ENCODE peak calls at places on chromosome 19, in eight cellular contexts. X is mesothelial cell of epicardium, T is fibroblast of mammary gland, K is WTC11, E is heart right ventricle, V is GM10248, J is tibial artery, Q is neural crest cell. R is an unnamed sample.

GRCh38 chr19:843180-843835 is 2.5 kb downstream of the PRTN3 start:
- DNase-seq in V (no peak), E (no peak), K (peak; percentile 62), J (no peak), T (no peak), Q (no peak), X (no peak), R (no peak)

GRCh38 chr19:31397308-31397707 is 48.1 kb upstream of the TSHZ3 start:
- DNase-seq in X (no peak), E (no peak), K (no peak), V (no peak), T (no peak), J (no peak), Q (no peak), R (no peak)

GRCh38 chr19:32879741-32880140 is 10.2 kb upstream of the SLC7A9 start:
- DNase-seq in K (no peak), E (no peak), J (no peak), V (no peak), X (no peak), Q (no peak), T (no peak), R (no peak)

GRCh38 chr19:52667972-52668371 is 29.8 kb upstream of the ZNF83 start:
- DNase-seq in T (no peak), X (no peak), E (no peak), Q (no peak), K (no peak), V (no peak), J (no peak), R (no peak)

GRCh38 chr19:6500837-6501739 is 1.0 kb downstream of the TUBB4A start:
- DNase-seq in J (no peak), K (no peak), T (no peak), E (no peak), X (no peak), Q (no peak), V (no peak), R (no peak)

GRCh38 chr19:3112375-3113099 is 18.4 kb downstream of the GNA11 start:
- DNase-seq in Q (no peak), K (no peak), V (no peak), T (no peak), E (no peak), J (no peak), X (no peak), R (no peak)

GRCh38 chr19:48616041-48616436 is 1.2 kb upstream of the FAM83E start:
- DNase-seq in V (no peak), T (no peak), X (no peak), Q (no peak), E (no peak), K (no peak), J (no peak), R (no peak)

GRCh38 chr19:49590971-49591730 is at the start of gene PRR12:
- DNase-seq in K (peak; percentile 52), V (peak; percentile 84), Q (peak; percentile 50), J (peak; percentile 35), T (peak; percentile 65), X (peak; percentile 55), E (peak; percentile 65), R (peak; percentile 53)

DNA sequence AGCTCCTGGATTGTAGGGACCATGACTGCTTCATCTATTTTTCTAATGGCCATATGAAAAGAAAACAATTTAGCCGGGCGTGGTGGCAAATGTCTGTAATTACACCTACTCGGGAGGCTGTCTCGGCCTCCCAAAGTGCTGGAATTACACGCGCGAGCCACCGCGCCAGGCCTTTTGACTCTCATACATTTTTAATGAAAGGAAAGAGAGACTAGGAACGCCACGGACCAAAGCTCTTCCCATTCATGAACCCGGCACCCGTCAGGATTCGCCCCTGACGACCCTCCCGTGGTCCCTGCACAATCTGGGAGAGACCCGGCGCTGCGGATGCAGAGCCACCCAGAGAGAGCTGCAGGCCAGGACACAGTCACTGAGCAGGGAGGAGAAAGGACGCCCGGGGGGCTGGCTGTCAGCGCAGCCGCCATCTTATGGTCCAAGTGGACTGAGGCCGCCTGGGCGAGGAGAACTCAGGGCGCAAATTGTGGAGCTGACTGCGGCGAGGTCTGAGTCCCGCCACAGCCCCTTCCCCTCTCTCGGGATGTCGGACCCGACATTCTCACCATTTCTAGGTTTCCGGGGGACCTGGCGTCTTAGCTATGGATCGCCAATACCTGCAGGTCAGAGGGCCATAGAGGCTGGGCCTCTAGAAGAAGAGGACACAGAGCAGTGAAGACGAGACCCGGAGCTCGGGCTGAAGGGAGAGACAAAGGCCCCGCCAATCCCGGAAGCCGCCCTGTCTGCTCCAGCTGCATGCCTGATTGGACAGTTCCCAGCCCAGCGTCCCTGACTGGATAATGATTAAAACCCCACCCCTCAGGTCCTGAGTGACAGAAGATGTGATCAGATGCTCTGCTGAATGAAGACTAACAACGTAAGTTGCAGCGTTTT is at the start of gene ZNF681:
- DNase-seq in E (peak; percentile 93), V (peak; percentile 79), T (peak; percentile 89), Q (peak; percentile 75), J (peak; percentile 90), K (peak; percentile 87), X (peak; percentile 75), R (peak; percentile 76)
- TF ChIP-seq CTCF in E (peak; percentile 12), V (no peak), T (no peak), Q (peak; percentile 48), J (no peak), K (no peak), X (no peak), R (no peak)

DNA sequence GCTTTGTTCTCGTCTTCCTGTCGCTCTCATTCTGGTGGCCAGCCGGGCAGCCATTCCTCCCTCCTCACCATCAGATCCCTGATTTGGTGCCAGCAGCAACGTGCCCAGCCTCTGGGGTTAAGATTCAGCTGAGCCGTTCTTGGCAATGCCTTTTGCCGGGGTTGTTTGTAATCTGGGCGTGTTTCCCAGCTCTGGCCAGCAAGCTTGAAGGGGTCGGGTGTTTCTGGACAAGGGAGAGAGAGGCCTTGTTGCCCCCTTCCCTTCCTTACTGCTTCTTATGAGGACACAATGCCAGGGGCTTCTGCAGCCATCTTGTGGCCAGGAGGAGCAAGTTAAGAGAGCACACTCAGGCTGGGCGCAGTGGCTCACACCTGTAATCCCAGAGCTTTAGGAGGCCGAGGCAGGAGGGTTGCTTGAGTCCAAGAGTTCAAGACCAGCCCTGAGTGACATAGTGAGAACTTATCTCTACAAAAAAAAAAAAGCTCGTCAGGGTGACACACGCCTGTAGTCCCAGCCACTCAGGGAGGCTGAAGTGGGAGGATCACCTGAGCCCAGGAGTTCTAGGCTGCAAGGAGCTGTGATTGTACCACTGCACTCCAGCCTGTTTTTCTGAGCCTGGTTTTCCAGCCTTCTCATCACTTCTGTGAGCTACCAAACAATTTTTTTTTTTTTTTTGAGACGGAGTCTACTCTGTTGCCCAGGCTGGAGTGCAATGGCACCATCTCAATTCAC is 10.7 kb upstream of the CRTC1 start:
- DNase-seq in E (no peak), X (no peak), T (peak; percentile 51), Q (no peak), K (no peak), J (peak; percentile 71), V (no peak), R (no peak)
- TF ChIP-seq CTCF in E (peak; percentile 21), X (no peak), T (peak; percentile 37), Q (no peak), K (no peak), J (peak; percentile 22), V (no peak), R (no peak)

GRCh38 chr19:16897572-16898056 is 8.8 kb downstream of the F2RL3 start:
- DNase-seq in T (peak; percentile 16), V (no peak), Q (no peak), X (no peak), J (no peak), E (no peak), K (no peak), R (no peak)

GRCh38 chr19:16901491-16902175 is 12.8 kb downstream of the F2RL3 start:
- DNase-seq in Q (no peak), T (no peak), V (no peak), E (no peak), J (no peak), X (no peak), K (no peak), R (no peak)

GRCh38 chr19:16898306-16899015 is 9.7 kb downstream of the F2RL3 start:
- DNase-seq in E (no peak), K (no peak), T (no peak), X (no peak), Q (no peak), V (no peak), J (no peak), R (no peak)

GRCh38 chr19:16896913-16897571 is 8.2 kb downstream of the F2RL3 start:
- DNase-seq in K (peak; percentile 97), X (peak; percentile 83), Q (peak; percentile 91), V (peak; percentile 96), T (peak; percentile 92), J (peak; percentile 96), E (peak; percentile 97), R (peak; percentile 28)

GRCh38 chr19:16899566-16900075 is 10.8 kb downstream of the F2RL3 start:
- DNase-seq in T (peak; percentile 41), X (no peak), J (no peak), Q (peak; percentile 29), V (peak; percentile 80), K (peak; percentile 72), E (no peak), R (no peak)
- TF ChIP-seq CTCF in T (peak; percentile 61), X (peak; percentile 11), J (peak; percentile 32), Q (peak; percentile 62), V (peak; percentile 89), K (peak; percentile 49), E (peak; percentile 60), R (no peak)

GRCh38 chr19:14022469-14022868 is 5.5 kb upstream of the RLN3 start:
- DNase-seq in Q (no peak), J (no peak), X (no peak), E (no peak), K (no peak), T (no peak), V (no peak), R (no peak)

GRCh38 chr19:14027856-14028450 is at the start of gene RLN3:
- DNase-seq in Q (no peak), X (no peak), E (no peak), T (no peak), J (no peak), K (no peak), V (no peak), R (no peak)

GRCh38 chr19:14019100-14019499 is 8.8 kb upstream of the RLN3 start:
- DNase-seq in E (no peak), Q (no peak), T (no peak), J (no peak), X (no peak), V (no peak), K (no peak), R (no peak)

GRCh38 chr19:14021474-14021873 is 6.5 kb upstream of the RLN3 start:
- DNase-seq in E (no peak), X (no peak), T (no peak), J (no peak), Q (no peak), K (peak; percentile 30), V (no peak), R (no peak)

DNA sequence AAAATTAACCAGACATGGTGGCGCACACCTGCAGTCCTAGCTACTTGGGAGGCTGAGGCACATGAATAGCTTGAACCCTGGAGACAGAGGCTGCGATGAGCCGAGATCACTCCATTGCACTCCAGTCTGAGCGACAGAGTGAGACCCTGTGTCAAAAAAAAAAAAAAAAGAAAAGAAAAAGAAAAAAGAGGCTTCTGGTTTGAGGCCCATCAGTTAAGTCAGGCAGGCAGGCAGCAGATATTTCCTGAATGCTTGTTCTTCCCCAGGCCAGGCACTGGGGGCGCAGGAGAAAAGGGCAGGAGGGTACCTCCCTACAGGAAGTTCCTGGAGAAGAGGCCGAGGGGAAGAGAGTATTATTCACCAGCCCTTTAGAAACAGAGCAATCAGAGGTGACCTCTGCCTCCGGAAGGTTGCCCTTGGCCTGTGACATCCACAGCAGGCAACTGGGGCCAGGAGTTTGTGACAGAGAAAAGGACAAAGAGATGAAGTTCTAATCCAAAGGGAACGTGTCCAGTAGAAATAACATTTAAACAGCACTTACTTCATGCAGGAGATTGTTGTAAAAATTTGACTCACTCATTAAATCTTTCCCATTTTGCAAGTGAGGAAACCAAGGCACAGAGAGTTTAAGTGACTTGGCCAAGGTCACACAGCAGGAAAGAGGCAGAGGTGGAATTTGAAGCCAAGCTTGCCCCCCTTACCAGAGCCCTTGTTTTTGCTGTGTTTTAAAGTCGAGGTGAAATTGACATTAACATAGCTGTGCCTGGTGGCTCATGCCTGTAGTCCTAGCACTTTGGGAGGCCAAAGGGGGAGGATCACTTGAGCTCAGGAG is 4.3 kb upstream of the RLN3 start:
- DNase-seq in K (peak; percentile 77), T (no peak), J (no peak), Q (peak; percentile 59), X (no peak), V (no peak), E (peak; percentile 46), R (no peak)
- TF ChIP-seq CTCF in K (no peak), T (no peak), J (peak; percentile 23), Q (peak; percentile 63), X (peak; percentile 17), V (peak; percentile 32), E (peak; percentile 53), R (peak; percentile 26)